ENCODE peak calls at places on chromosomes 11 and 22, in ten cellular contexts. P is AG09319, Y is HCT116, B is Calu3, E is HL-60, U is HFFc6, X is prostate gland, Q is A549, K is endothelial cell, T is H9. I is an unnamed sample.

GRCh38 chr11:117822031-117822521 is 2.5 kb downstream of the FXYD2 start:
- DNase-seq in P (no peak), Y (no peak), B (peak; percentile 61), E (no peak), U (no peak), X (no peak), Q (no peak), K (peak; percentile 56), T (peak; percentile 65), I (peak; percentile 59)

GRCh38 chr22:36617694-36618522 is 85.6 kb downstream of the CACNG2 start:
- DNase-seq in P (no peak), Y (no peak), B (no peak), E (no peak), U (no peak), X (no peak), Q (no peak), K (no peak), T (no peak), I (no peak)

GRCh38 chr11:68039526-68040086 is 781 bp downstream of the TCIRG1 start:
- DNase-seq in P (no peak), Y (no peak), B (no peak), E (no peak), U (no peak), X (no peak), Q (no peak), K (no peak), T (no peak), I (no peak)

GRCh38 chr11:117565709-117566108 is 231.3 kb downstream of the DSCAML1 start:
- DNase-seq in P (no peak), Y (no peak), B (no peak), E (no peak), U (no peak), X (no peak), Q (no peak), K (no peak), T (peak; percentile 44), I (no peak)

GRCh38 chr22:46113910-46114517 is 36.3 kb upstream of the PPARA start:
- DNase-seq in P (no peak), Y (no peak), B (no peak), E (no peak), U (no peak), X (no peak), Q (no peak), K (no peak), T (no peak), I (peak; percentile 71)

GRCh38 chr11:115222218-115222862 is 281.9 kb downstream of the CADM1 start:
- DNase-seq in P (no peak), Y (no peak), B (no peak), E (no peak), U (no peak), X (no peak), Q (peak; percentile 54), K (no peak), T (no peak), I (no peak)

GRCh38 chr11:110467556-110467955 is 37.8 kb downstream of the FDX1 start:
- DNase-seq in P (no peak), Y (no peak), B (no peak), E (no peak), U (no peak), X (no peak), Q (no peak), K (no peak), T (no peak), I (no peak)

GRCh38 chr11:134411887-134412507 is at the start of gene B3GAT1:
- DNase-seq in P (no peak), Y (no peak), B (no peak), E (no peak), U (no peak), X (no peak), Q (no peak), K (peak; percentile 22), T (no peak), I (no peak)

GRCh38 chr11:30990625-30991348 is 378.8 kb downstream of the DCDC1 start:
- DNase-seq in P (no peak), Y (no peak), B (no peak), E (no peak), U (no peak), X (no peak), Q (peak; percentile 13), K (no peak), T (no peak), I (no peak)

GRCh38 chr11:128481135-128481534 is 106.2 kb downstream of the ETS1 start:
- DNase-seq in P (peak; percentile 80), Y (no peak), B (no peak), E (no peak), U (peak; percentile 74), X (no peak), Q (no peak), K (no peak), T (no peak), I (no peak)

GRCh38 chr22:16658068-16658467 is 65.5 kb upstream of the CCT8L2 start:
- DNase-seq in P (no peak), Y (no peak), B (no peak), E (no peak), U (no peak), X (no peak), Q (no peak), K (no peak), T (no peak), I (no peak)

GRCh38 chr11:13210424-13210823 is 67.2 kb upstream of the BMAL1 start:
- DNase-seq in P (peak; percentile 66), Y (peak; percentile 79), B (peak; percentile 68), E (no peak), U (peak; percentile 76), X (peak; percentile 69), Q (peak; percentile 72), K (peak; percentile 63), T (peak; percentile 79), I (peak; percentile 87)

GRCh38 chr22:19962909-19963806 is 21.5 kb upstream of the TXNRD2 start:
- DNase-seq in P (no peak), Y (peak; percentile 86), B (peak; percentile 97), E (no peak), U (no peak), X (peak; percentile 93), Q (no peak), K (no peak), T (peak; percentile 92), I (no peak)

DNA sequence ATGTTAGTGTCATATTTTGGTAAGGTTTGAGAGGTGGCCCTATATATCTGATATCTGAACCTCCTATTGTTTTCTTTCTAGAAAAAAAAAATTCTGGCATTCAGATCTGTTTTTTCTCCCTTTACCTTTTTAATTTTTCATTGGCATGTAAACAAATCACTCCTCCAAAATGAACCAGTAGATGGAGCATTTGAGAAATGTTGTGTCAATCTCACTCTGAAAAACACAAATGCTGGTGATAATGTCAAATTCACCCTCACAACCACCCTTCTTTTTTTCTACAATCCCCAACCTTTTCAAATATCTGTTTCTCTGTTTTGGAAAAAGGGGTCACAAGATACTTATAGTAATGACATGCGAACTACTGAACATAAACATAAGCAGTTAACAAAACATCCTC is 9.1 kb downstream of the GUCY1A2 start:
- DNase-seq in P (no peak), Y (no peak), B (no peak), E (no peak), U (no peak), X (no peak), Q (no peak), K (no peak), T (no peak), I (no peak)
- TF ChIP-seq CTCF in P (no peak), Y (no peak), B (no peak), E (no peak), U (peak; percentile 28), X (no peak), Q (no peak), K (no peak), T (no peak), I (no peak)

GRCh38 chr22:50540352-50540751 is 5.3 kb upstream of the KLHDC7B start:
- DNase-seq in P (no peak), Y (no peak), B (no peak), E (no peak), U (no peak), X (no peak), Q (no peak), K (no peak), T (no peak), I (no peak)

GRCh38 chr22:50544078-50544745 is 1.5 kb upstream of the KLHDC7B start:
- DNase-seq in P (no peak), Y (no peak), B (peak; percentile 93), E (no peak), U (peak; percentile 55), X (peak; percentile 57), Q (peak; percentile 85), K (peak; percentile 88), T (peak; percentile 89), I (peak; percentile 76)

GRCh38 chr22:50544746-50545253 is 899 bp upstream of the KLHDC7B start:
- DNase-seq in P (no peak), Y (no peak), B (peak; percentile 55), E (no peak), U (no peak), X (no peak), Q (no peak), K (no peak), T (no peak), I (no peak)

GRCh38 chr22:50545522-50546325 is at the start of gene KLHDC7B:
- DNase-seq in P (no peak), Y (no peak), B (no peak), E (no peak), U (no peak), X (no peak), Q (no peak), K (no peak), T (no peak), I (no peak)

GRCh38 chr22:50542416-50542927 is 3.2 kb upstream of the KLHDC7B start:
- DNase-seq in P (no peak), Y (no peak), B (no peak), E (peak; percentile 90), U (peak; percentile 35), X (no peak), Q (no peak), K (no peak), T (no peak), I (no peak)
- TF ChIP-seq CTCF in P (no peak), Y (no peak), B (no peak), E (no peak), U (peak; percentile 49), X (no peak), Q (no peak), K (no peak), T (no peak), I (no peak)

GRCh38 chr22:27597703-27598444 is 203.7 kb downstream of the MN1 start:
- DNase-seq in P (no peak), Y (peak; percentile 22), B (peak; percentile 24), E (no peak), U (peak; percentile 14), X (no peak), Q (no peak), K (no peak), T (no peak), I (no peak)
- TF ChIP-seq CTCF in P (no peak), Y (no peak), B (no peak), E (no peak), U (peak; percentile 17), X (no peak), Q (no peak), K (no peak), T (no peak), I (no peak)

DNA sequence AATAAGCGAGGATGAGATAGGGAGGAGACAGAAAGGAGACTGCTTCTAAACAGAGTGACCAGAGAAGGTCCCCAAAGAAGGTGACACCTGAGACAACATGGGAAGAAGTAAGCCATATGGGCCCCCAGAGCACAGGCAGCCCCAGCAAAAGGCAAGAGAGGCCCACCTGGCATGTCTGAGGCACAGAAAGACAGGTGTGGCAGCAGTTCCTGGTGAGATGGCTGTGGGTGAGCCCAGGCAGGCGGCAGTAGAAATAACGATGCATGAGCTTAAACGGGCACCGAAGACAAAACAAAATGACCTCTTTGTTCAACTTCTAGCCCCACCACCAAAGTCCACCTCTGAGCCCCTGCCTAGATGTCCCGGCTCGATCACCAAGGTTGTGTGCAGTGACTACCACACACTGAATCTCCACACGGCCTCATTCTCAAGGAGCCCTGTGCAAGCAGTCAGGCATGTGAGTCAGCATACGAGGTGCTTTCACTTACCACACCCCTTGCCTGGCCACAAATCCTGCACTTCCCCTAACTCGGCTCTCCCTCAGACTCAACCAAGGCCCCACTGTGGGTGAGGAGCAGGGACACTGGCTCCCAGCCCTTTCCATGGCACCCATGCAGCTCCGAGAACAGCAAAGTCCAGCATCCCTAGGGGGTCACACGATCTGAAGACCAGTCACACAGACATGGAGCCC is 77.6 kb downstream of the PACSIN2 start:
- DNase-seq in P (no peak), Y (peak; percentile 56), B (peak; percentile 79), E (no peak), U (peak; percentile 82), X (no peak), Q (peak; percentile 57), K (no peak), T (peak; percentile 23), I (no peak)
- TF ChIP-seq CTCF in P (no peak), Y (no peak), B (no peak), E (no peak), U (no peak), X (no peak), Q (no peak), K (no peak), T (no peak), I (no peak)

I was measured in testis.